ENCODE peak calls at places on chromosomes 5 and 9, in five cellular contexts. W is A549, Q is left ventricle myocardium inferior, S is OCI-LY7, B is astrocyte. X is an unnamed sample.

GRCh38 chr9:94675008-94675841 is 35.9 kb upstream of the FBP1 start:
- DNase-seq in Q (no peak), W (no peak), S (no peak), B (peak; percentile 78), X (no peak)

GRCh38 chr9:73143606-73144328 is 7.9 kb upstream of the ANXA1 start:
- DNase-seq in Q (no peak), W (peak; percentile 38), B (peak; percentile 88), S (no peak), X (no peak)

GRCh38 chr9:35923927-35924763 is 14.9 kb downstream of the SPAAR start:
- DNase-seq in B (peak; percentile 98), Q (no peak), W (peak; percentile 61), S (no peak), X (no peak)

GRCh38 chr9:95383198-95383673 is 65.7 kb upstream of the FANCC start:
- DNase-seq in B (peak; percentile 83), S (no peak), W (peak; percentile 73), Q (no peak), X (no peak)

GRCh38 chr9:33449715-33450114 is 2.3 kb upstream of the AQP3 start:
- DNase-seq in B (no peak), Q (no peak), W (no peak), S (no peak), X (no peak)

GRCh38 chr5:2135354-2135753 is 252.6 kb upstream of the IRX4 start:
- DNase-seq in Q (no peak), B (no peak), W (no peak), S (no peak), X (no peak)

GRCh38 chr5:91787718-91788117 is 404.6 kb upstream of the ARRDC3 start:
- DNase-seq in Q (no peak), W (no peak), B (peak; percentile 62), S (no peak), X (no peak)

GRCh38 chr5:1167361-1167727 is 34.1 kb upstream of the SLC6A19 start:
- DNase-seq in W (no peak), Q (no peak), B (no peak), S (no peak), X (no peak)

GRCh38 chr5:54325610-54326311 is 15.4 kb upstream of the ARL15 start:
- DNase-seq in Q (no peak), S (no peak), B (no peak), W (no peak), X (no peak)

GRCh38 chr9:126708178-126708577 is 94.5 kb downstream of the LMX1B start:
- DNase-seq in W (no peak), B (no peak), Q (no peak), S (no peak), X (no peak)

GRCh38 chr5:34598177-34598794 is 57.8 kb upstream of the RAI14 start:
- DNase-seq in Q (no peak), S (no peak), B (peak; percentile 96), W (peak; percentile 78), X (no peak)

GRCh38 chr5:21419383-21419782 is 1431.4 kb upstream of the CDH18 start:
- DNase-seq in S (no peak), B (no peak), Q (no peak), W (no peak), X (no peak)

GRCh38 chr5:103667068-103667467 is 104.5 kb upstream of the NUDT12 start:
- DNase-seq in Q (no peak), W (peak; percentile 5), B (peak; percentile 46), S (no peak), X (no peak)

GRCh38 chr5:15790446-15791005 is 290.5 kb downstream of the FBXL7 start:
- DNase-seq in Q (no peak), S (no peak), W (no peak), B (peak; percentile 40), X (no peak)

GRCh38 chr5:23001120-23001519 is 148.0 kb upstream of the CDH12 start:
- DNase-seq in B (no peak), S (no peak), Q (no peak), W (no peak), X (no peak)

GRCh38 chr9:76417394-76417793 is 23.2 kb upstream of the RFK start:
- DNase-seq in W (no peak), S (no peak), Q (no peak), B (no peak), X (peak; percentile 44)

GRCh38 chr9:134299883-134300282 is 26.4 kb upstream of the RXRA start:
- DNase-seq in B (no peak), S (no peak), W (no peak), Q (peak; percentile 12), X (no peak)

DNA sequence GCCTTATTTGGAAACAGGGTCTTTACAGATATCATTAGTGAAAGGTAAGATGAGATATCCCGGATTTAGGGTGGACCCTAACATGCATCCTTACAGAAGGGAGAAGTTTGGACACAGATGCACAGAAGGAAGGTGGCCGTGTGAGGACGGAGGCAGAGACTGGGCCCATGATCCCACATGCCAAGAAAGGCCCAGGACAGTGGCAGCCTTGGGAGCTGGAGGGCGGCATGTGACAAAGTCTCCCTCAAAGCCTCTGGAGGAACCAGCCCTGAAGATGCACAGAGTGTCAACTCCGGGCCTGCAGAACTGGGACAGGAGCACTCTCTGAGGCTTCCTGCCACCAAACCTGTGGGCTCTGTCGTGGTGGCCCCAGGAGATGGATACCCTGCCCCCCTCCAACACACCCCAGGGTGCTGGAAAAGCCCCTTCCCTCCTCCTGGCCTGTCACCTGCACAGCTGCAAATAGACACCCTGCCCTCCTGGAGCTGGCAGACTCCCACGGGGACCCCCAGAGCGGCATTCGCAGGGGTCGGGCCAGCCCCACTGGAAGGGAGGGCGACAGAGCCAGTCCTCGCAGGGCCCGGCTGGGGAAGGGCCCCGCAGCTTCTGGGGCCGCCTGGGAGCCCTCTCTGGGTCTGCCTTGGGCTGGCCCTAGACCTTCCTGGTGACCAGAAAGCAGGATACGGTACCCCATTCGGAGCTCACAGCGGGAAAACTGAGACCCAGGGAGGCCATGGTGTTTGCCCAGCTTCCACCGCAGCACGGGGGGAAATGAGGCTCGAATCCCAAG is 7.9 kb downstream of the NACC2 start:
- DNase-seq in B (no peak), Q (peak; percentile 13), W (no peak), S (no peak), X (no peak)
- H3K4me1 ChIP-seq in B (peaks cover 15% of the 10 kb centered on the region), Q (peaks cover 100% of the 10 kb centered on the region), W (peaks cover 32% of the 10 kb centered on the region), S (peaks cover 14% of the 10 kb centered on the region), X (peaks cover 51% of the 10 kb centered on the region)

GRCh38 chr5:74015716-74016115 is 389.7 kb downstream of the ARHGEF28 start:
- DNase-seq in Q (no peak), S (no peak), W (no peak), B (peak; percentile 13), X (no peak)

GRCh38 chr5:74009502-74009901 is 383.5 kb downstream of the ARHGEF28 start:
- DNase-seq in S (no peak), B (no peak), Q (no peak), W (no peak), X (no peak)

GRCh38 chr5:74016373-74016772 is 390.4 kb downstream of the ARHGEF28 start:
- DNase-seq in W (no peak), Q (no peak), S (peak; percentile 4), B (no peak), X (no peak)

GRCh38 chr5:74017112-74017511 is 391.1 kb downstream of the ARHGEF28 start:
- DNase-seq in Q (no peak), W (no peak), S (no peak), B (peak; percentile 9), X (no peak)

GRCh38 chr5:74013222-74013621 is 387.2 kb downstream of the ARHGEF28 start:
- DNase-seq in B (no peak), S (no peak), W (no peak), Q (no peak), X (no peak)
- H3K4me1 ChIP-seq in B (peaks cover 4% of the 10 kb centered on the region), S (no peaks in the 10 kb centered on the region), W (peaks cover 10% of the 10 kb centered on the region), Q (no peaks in the 10 kb centered on the region), X (peaks cover 4% of the 10 kb centered on the region)

GRCh38 chr9:99055384-99055783 is 49.5 kb upstream of the TGFBR1 start:
- DNase-seq in Q (no peak), S (no peak), B (peak; percentile 90), W (no peak), X (no peak)
- H3K4me1 ChIP-seq in Q (peaks cover 33% of the 10 kb centered on the region), S (peaks cover 33% of the 10 kb centered on the region), B (peaks cover 70% of the 10 kb centered on the region), W (peaks cover 16% of the 10 kb centered on the region), X (no peaks in the 10 kb centered on the region)

GRCh38 chr9:10003047-10003446 is 609.8 kb downstream of the PTPRD start:
- DNase-seq in B (no peak), W (no peak), Q (no peak), S (no peak), X (no peak)

GRCh38 chr9:10007356-10007755 is 605.4 kb downstream of the PTPRD start:
- DNase-seq in B (no peak), W (no peak), Q (no peak), S (no peak), X (no peak)

GRCh38 chr9:10008101-10008799 is 604.6 kb downstream of the PTPRD start:
- DNase-seq in S (no peak), W (no peak), Q (no peak), B (no peak), X (peak; percentile 65)

GRCh38 chr9:10009401-10009800 is 603.4 kb downstream of the PTPRD start:
- DNase-seq in B (no peak), S (no peak), Q (no peak), W (no peak), X (no peak)

DNA sequence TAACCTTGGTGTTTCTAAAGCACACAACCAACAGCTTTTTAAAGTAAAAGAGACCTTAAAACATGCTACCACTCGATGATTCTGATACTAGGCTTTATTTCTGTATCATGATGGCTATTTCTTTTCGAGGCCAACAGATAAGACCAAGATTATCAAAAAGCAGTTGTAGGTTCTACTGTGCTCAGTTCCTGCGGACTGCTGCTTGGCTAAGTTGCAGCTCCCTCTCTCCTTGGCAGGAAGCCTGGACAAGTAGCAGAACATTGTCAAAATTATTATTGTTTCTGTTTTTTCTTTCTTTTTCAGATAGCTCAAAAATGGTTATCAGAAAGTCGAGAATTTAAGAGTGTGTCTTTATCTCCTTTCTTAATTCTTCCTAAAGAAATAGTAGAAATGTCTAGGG is 607.6 kb downstream of the PTPRD start:
- DNase-seq in W (no peak), B (no peak), S (no peak), Q (no peak), X (no peak)
- H3K4me1 ChIP-seq in W (no peaks in the 10 kb centered on the region), B (no peaks in the 10 kb centered on the region), S (no peaks in the 10 kb centered on the region), Q (no peaks in the 10 kb centered on the region), X (peaks cover 2% of the 10 kb centered on the region)

GRCh38 chr5:173451651-173452050 is 123.4 kb upstream of the STC2 start:
- DNase-seq in W (no peak), B (no peak), S (no peak), Q (no peak), X (no peak)
- H3K4me1 ChIP-seq in W (peaks cover 46% of the 10 kb centered on the region), B (peaks cover 37% of the 10 kb centered on the region), S (no peaks in the 10 kb centered on the region), Q (peaks cover 43% of the 10 kb centered on the region), X (no peaks in the 10 kb centered on the region)

DNA sequence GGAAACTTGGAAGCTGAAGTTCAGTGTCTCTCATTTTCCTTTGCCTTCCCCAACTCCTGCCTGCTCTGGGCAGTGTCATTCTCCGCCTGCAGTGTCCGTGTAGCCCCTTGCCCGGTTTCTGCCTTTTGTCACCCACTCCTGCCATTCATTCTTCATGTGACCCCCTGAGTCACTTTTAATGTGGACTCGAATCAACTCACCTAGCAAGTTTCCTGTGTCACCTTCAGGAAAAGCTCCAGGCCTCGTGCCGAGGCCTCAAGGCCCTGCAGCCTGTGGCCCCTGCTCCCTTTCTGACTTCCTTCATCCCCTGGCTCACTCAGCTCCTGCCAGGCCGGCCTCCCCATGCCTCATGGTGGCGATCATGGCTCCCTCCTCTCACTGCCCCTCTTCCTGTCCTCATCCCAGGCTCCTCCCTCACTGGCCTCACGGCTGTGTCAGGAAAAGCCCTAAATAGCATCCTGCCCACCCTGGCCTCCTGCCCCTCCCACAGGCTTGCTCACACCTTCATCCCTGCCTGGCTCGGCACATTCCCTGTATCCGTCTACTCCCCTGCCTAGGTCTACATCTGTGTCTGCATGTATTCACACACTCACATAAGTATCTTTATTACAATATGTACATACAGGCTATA is 294.9 kb downstream of the MED10 start:
- DNase-seq in B (no peak), Q (no peak), W (no peak), S (no peak), X (peak; percentile 6)
- H3K4me1 ChIP-seq in B (no peaks in the 10 kb centered on the region), Q (no peaks in the 10 kb centered on the region), W (peaks cover 19% of the 10 kb centered on the region), S (no peaks in the 10 kb centered on the region), X (no peaks in the 10 kb centered on the region)